ENCODE peak calls at places on chromosomes 16 and 17, in four cellular contexts. U is heart left ventricle, W is colonic mucosa, V is stomach. G is an unnamed sample.

GRCh38 chr17:67442787-67443624 is 65.9 kb downstream of the PITPNC1 start:
- DNase-seq in U (no peak), W (no peak), V (no peak), G (no peak)

GRCh38 chr17:82889496-82890338 is 49.9 kb upstream of the ZNF750 start:
- DNase-seq in U (peak; percentile 31), W (peak; percentile 83), V (peak; percentile 94), G (peak; percentile 74)

GRCh38 chr17:63774982-63775290 is 966 bp downstream of the DDX42 start:
- DNase-seq in W (no peak), V (no peak), U (no peak), G (no peak)

GRCh38 chr17:82231562-82232321 is 2.9 kb downstream of the SLC16A3 start:
- DNase-seq in W (peak; percentile 89), U (peak; percentile 88), V (peak; percentile 75), G (peak; percentile 92)

GRCh38 chr17:81924557-81925532 is 2.7 kb downstream of the MAFG start:
- DNase-seq in V (no peak), W (no peak), U (no peak), G (no peak)

GRCh38 chr16:13084331-13084730 is 182.9 kb downstream of the SHISA9 start:
- DNase-seq in V (no peak), U (no peak), W (no peak), G (no peak)

GRCh38 chr17:74037320-74037719 is 166.2 kb upstream of the RPL38 start:
- DNase-seq in W (no peak), V (no peak), U (no peak), G (no peak)

GRCh38 chr16:57607676-57608461 is 20.6 kb upstream of the ADGRG1 start:
- DNase-seq in W (no peak), V (no peak), U (no peak), G (no peak)

GRCh38 chr16:4795828-4796572 is 831 bp downstream of the SMIM22 start:
- DNase-seq in W (peak; percentile 50), U (no peak), V (no peak), G (peak; percentile 34)

GRCh38 chr17:65268832-65269231 is 131.7 kb downstream of the RGS9 start:
- DNase-seq in V (no peak), W (no peak), U (no peak), G (no peak)

GRCh38 chr16:30406911-30407793 is at the start of gene ZNF771:
- DNase-seq in U (peak; percentile 94), V (peak; percentile 95), W (peak; percentile 97), G (peak; percentile 96)

GRCh38 chr16:46822270-46822669 is 8.7 kb downstream of the C16orf87 start:
- DNase-seq in U (no peak), V (no peak), W (no peak), G (no peak)

GRCh38 chr17:42121066-42121769 is at the start of gene KAT2A:
- DNase-seq in V (peak; percentile 84), W (peak; percentile 87), U (peak; percentile 84), G (peak; percentile 89)

GRCh38 chr17:6947745-6948144 is 48.1 kb upstream of the ALOX12 start:
- DNase-seq in U (no peak), W (no peak), V (no peak), G (no peak)

GRCh38 chr17:66925811-66926500 is 38.6 kb upstream of the CACNG4 start:
- DNase-seq in W (no peak), U (no peak), V (no peak), G (no peak)

GRCh38 chr17:82648761-82649474 is 674 bp upstream of the WDR45B start:
- DNase-seq in U (peak; percentile 67), V (peak; percentile 43), W (peak; percentile 57), G (peak; percentile 62)

GRCh38 chr16:3514621-3515020 is 13.8 kb downstream of the CLUAP1 start:
- DNase-seq in V (no peak), U (no peak), W (no peak), G (no peak)

GRCh38 chr16:71352963-71353460 is 5.5 kb upstream of the CALB2 start:
- DNase-seq in U (no peak), W (no peak), V (no peak), G (no peak)

GRCh38 chr17:50076221-50076590 is 18.9 kb upstream of the PDK2 start:
- DNase-seq in V (no peak), W (no peak), U (no peak), G (no peak)

GRCh38 chr17:75876190-75876937 is 2.0 kb downstream of the TRIM47 start:
- DNase-seq in U (peak; percentile 75), V (peak; percentile 79), W (peak; percentile 90), G (peak; percentile 81)

GRCh38 chr17:34226011-34226410 is 29.1 kb upstream of the CCL2 start:
- DNase-seq in W (no peak), V (no peak), U (no peak), G (no peak)

GRCh38 chr17:68103148-68103547 is 67.6 kb downstream of the KPNA2 start:
- DNase-seq in W (no peak), V (no peak), U (no peak), G (no peak)

GRCh38 chr17:80559688-80560290 is 15.2 kb downstream of the RPTOR start:
- DNase-seq in U (no peak), V (no peak), W (no peak), G (no peak)

GRCh38 chr16:8936421-8936820 is 27.3 kb downstream of the USP7 start:
- DNase-seq in U (no peak), V (peak; percentile 59), W (no peak), G (no peak)

GRCh38 chr16:1991135-1991551 is 1.4 kb downstream of the SYNGR3 start:
- DNase-seq in V (peak; percentile 51), U (no peak), W (peak; percentile 56), G (peak; percentile 59)

GRCh38 chr16:29158031-29158430 is 173.2 kb downstream of the LAT start:
- DNase-seq in W (no peak), V (no peak), U (no peak), G (no peak)

GRCh38 chr16:85264752-85265151 is 152.5 kb upstream of the CIBAR2 start:
- DNase-seq in U (no peak), V (no peak), W (no peak), G (no peak)

GRCh38 chr16:53741546-53741945 is 37.6 kb downstream of the FTO start:
- DNase-seq in U (no peak), W (no peak), V (no peak), G (no peak)

GRCh38 chr16:59274141-59274540 is 540.0 kb upstream of the GOT2 start:
- DNase-seq in W (no peak), V (no peak), U (no peak), G (no peak)

GRCh38 chr17:82966415-82966814 is 113.0 kb upstream of the METRNL start:
- DNase-seq in U (no peak), V (no peak), W (peak; percentile 6), G (no peak)

GRCh38 chr16:64983983-64984382 is 137.9 kb downstream of the CDH11 start:
- DNase-seq in U (peak; percentile 54), W (peak; percentile 26), V (no peak), G (no peak)

GRCh38 chr17:38848557-38848891 is 5.0 kb downstream of the RPL23 start:
- DNase-seq in U (no peak), V (no peak), W (no peak), G (no peak)

GRCh38 chr17:38848939-38849563 is 4.5 kb downstream of the RPL23 start:
- DNase-seq in V (no peak), U (no peak), W (no peak), G (no peak)

DNA sequence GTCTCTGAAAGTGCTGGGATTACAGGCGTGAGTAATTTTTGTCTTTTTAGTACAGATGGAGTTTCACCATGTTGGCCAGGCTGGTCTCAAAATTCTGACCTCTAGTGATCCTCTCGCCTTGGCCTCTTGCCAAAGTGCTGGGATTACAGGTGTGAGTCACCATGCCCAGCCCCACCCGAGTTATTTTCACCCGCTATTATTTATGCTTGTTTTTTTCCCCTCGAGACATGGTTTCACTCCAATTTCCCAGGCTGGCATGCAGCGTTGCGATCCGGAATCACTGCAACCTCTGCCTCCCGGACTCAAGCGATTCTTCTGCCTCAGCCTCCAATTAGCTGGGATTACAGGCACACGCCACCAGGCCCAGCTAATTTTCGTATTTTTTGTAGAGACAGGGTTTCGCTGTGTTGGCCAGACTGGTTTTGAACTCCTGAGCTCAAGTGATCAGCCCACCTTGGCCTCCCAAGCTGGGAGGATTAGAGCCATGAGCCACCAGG is 9.2 kb downstream of the RPL23 start:
- DNase-seq in V (peak; percentile 35), W (no peak), U (peak; percentile 49), G (peak; percentile 27)
- H3K4me1 ChIP-seq in V (no peaks in the 10 kb centered on the region), W (no peaks in the 10 kb centered on the region), U (no peaks in the 10 kb centered on the region), G (peaks cover 3% of the 10 kb centered on the region)

GRCh38 chr16:10888320-10888937 is 11.4 kb downstream of the CIITA start:
- DNase-seq in V (no peak), W (no peak), U (no peak), G (no peak)

GRCh38 chr16:10886739-10887269 is 9.8 kb downstream of the CIITA start:
- DNase-seq in V (no peak), U (no peak), W (no peak), G (no peak)

GRCh38 chr16:10881479-10882030 is 4.6 kb downstream of the CIITA start:
- DNase-seq in U (no peak), V (no peak), W (no peak), G (no peak)

GRCh38 chr16:10883004-10883403 is 6.0 kb downstream of the CIITA start:
- DNase-seq in V (peak; percentile 68), W (no peak), U (no peak), G (no peak)

DNA sequence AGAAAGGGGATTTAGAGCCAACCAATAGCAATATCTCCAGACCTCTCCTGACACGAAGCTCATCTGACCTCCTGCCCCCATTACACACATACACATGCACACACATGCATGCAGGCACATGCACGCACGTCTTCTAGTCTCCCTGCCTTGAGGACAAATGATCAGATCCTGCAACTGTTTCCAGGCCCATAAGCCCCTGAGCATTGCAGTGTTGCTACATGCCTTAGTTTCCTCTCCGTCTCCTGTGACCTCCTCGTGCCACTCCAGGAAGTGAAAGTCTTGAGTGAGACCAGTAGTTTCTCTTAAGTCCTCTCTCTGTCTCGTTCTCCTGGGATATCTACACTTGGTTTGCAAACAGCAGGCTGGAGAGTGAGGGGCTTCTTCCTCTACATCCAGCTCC is 8.2 kb downstream of the CIITA start:
- DNase-seq in U (no peak), V (no peak), W (no peak), G (no peak)
- H3K4me1 ChIP-seq in U (no peaks in the 10 kb centered on the region), V (peaks cover 26% of the 10 kb centered on the region), W (no peaks in the 10 kb centered on the region), G (no peaks in the 10 kb centered on the region)

DNA sequence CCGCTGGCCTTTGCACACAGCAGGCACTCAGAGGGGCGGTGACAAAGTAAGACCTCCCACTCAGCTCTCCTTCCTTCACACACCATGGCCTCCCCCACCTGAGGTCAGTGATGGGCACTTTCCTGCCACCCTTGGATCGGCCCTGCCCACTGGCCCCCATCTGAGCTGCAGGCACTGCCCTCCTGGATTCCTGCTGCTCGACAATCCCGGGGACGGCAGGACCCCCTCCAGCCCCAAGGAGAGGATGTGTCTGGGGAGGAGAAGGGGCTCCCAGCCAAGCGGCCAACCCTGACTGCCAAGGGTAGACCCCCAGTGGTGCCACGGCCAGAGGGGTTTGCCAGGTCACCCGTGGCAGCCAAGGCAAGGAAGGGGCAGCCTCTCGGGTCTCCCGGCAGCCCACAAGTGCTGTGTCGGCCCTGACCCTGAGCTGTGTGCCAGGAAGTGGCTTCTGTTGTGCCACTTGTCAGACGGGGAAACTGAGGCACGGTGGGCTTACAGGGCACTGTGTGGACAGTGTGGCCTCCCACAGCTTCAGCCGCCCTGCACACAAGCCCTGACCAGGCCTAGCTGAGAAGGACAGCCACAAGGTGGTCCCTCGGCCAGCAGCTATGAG is 22.7 kb downstream of the PIEZO1 start:
- DNase-seq in V (no peak), U (no peak), W (no peak), G (no peak)
- H3K4me1 ChIP-seq in V (peaks cover 66% of the 10 kb centered on the region), U (peaks cover 3% of the 10 kb centered on the region), W (peaks cover 39% of the 10 kb centered on the region), G (peaks cover 51% of the 10 kb centered on the region)

GRCh38 chr16:81094771-81095251 is 1.4 kb downstream of the GCSH start:
- DNase-seq in V (no peak), W (no peak), U (no peak), G (no peak)
- H3K4me1 ChIP-seq in V (peaks cover 6% of the 10 kb centered on the region), W (no peaks in the 10 kb centered on the region), U (no peaks in the 10 kb centered on the region), G (peaks cover 10% of the 10 kb centered on the region)